ENCODE peak calls at places on chromosomes 2 and 18, in four cellular contexts. O is CD8-positive, alpha-beta T cell; S is pancreas; P is progenitor cell of endocrine pancreas. J is an unnamed sample.

GRCh38 chr2:10360460-10361219 is 57.9 kb downstream of the HPCAL1 start:
- DNase-seq in S (no peak), P (no peak), O (no peak), J (no peak)

GRCh38 chr2:121189011-121189410 is 96.0 kb downstream of the TFCP2L1 start:
- DNase-seq in P (no peak), S (no peak), O (no peak), J (no peak)

GRCh38 chr18:50678651-50679415 is 118.9 kb downstream of the MAPK4 start:
- DNase-seq in P (no peak), S (no peak), O (no peak), J (no peak)

GRCh38 chr2:46132996-46133395 is 164.2 kb upstream of the EPAS1 start:
- DNase-seq in S (no peak), P (no peak), O (no peak), J (no peak)

GRCh38 chr2:23803275-23803964 is 123.5 kb downstream of the ATAD2B start:
- DNase-seq in O (no peak), P (no peak), S (no peak), J (no peak)

GRCh38 chr2:57296795-57297517 is 749.6 kb upstream of the VRK2 start:
- DNase-seq in S (no peak), O (no peak), P (no peak), J (no peak)

GRCh38 chr2:73992036-73992435 is 7.3 kb downstream of the TET3 start:
- DNase-seq in S (no peak), O (no peak), P (no peak), J (no peak)

GRCh38 chr2:231666171-231667095 is 41.9 kb upstream of the PTMA start:
- DNase-seq in P (peak), O (no peak), S (peak), J (no peak)

GRCh38 chr2:157760949-157761348 is 115.2 kb downstream of the ACVR1 start:
- DNase-seq in O (no peak), P (no peak), S (no peak), J (no peak)

GRCh38 chr18:79523221-79523737 is 127.5 kb downstream of the NFATC1 start:
- DNase-seq in O (no peak), S (no peak), P (no peak), J (no peak)

GRCh38 chr18:76212958-76213357 is 282.1 kb downstream of the ZNF516 start:
- DNase-seq in S (no peak), O (no peak), P (no peak), J (peak)

GRCh38 chr2:128199141-128199540 is 108.1 kb downstream of the UGGT1 start:
- DNase-seq in O (no peak), P (no peak), S (no peak), J (no peak)

GRCh38 chr2:14761118-14761517 is 128.6 kb downstream of the LRATD1 start:
- DNase-seq in S (no peak), O (no peak), P (no peak), J (no peak)

GRCh38 chr18:13165636-13166423 is 52.7 kb upstream of the LDLRAD4 start:
- DNase-seq in P (no peak), O (no peak), S (no peak), J (peak)

GRCh38 chr18:50719471-50719987 is 100.3 kb downstream of the MRO start:
- DNase-seq in S (no peak), O (no peak), P (no peak), J (no peak)

GRCh38 chr2:6186332-6187100 is 494.3 kb downstream of the SOX11 start:
- DNase-seq in S (peak), O (no peak), P (no peak), J (no peak)

GRCh38 chr2:190535586-190535985 is 1.1 kb upstream of the NEMP2 start:
- DNase-seq in O (no peak), P (no peak), S (no peak), J (no peak)

GRCh38 chr2:200274116-200275075 is 32.1 kb upstream of the SPATS2L start:
- DNase-seq in O (no peak), S (no peak), P (no peak), J (peak)

GRCh38 chr18:9147440-9148238 is 11.1 kb downstream of the ANKRD12 start:
- DNase-seq in P (no peak), O (no peak), S (peak), J (peak)

GRCh38 chr2:3299130-3299529 is 78.5 kb downstream of the EIPR1 start:
- DNase-seq in O (no peak), P (no peak), S (no peak), J (no peak)

GRCh38 chr2:46323671-46324207 is 26.5 kb downstream of the EPAS1 start:
- DNase-seq in P (no peak), S (no peak), O (no peak), J (no peak)

GRCh38 chr18:4391859-4392258 is 63.2 kb downstream of the DLGAP1 start:
- DNase-seq in P (no peak), O (no peak), S (no peak), J (no peak)

GRCh38 chr2:219476605-219477578 is 21.8 kb upstream of the GMPPA start:
- DNase-seq in S (no peak), P (no peak), O (no peak), J (no peak)

GRCh38 chr18:41906528-41907256 is 48.3 kb upstream of the PIK3C3 start:
- DNase-seq in S (no peak), O (peak), P (no peak), J (peak)

GRCh38 chr2:234479465-234479864 is 17.4 kb downstream of the ARL4C start:
- DNase-seq in O (no peak), S (no peak), P (no peak), J (no peak)

GRCh38 chr2:30641765-30642341 is 165.4 kb downstream of the CAPN13 start:
- DNase-seq in O (no peak), P (no peak), S (no peak), J (peak)

GRCh38 chr18:79590191-79591039 is 89.2 kb upstream of the CTDP1 start:
- DNase-seq in P (no peak), S (no peak), O (no peak), J (no peak)